ENCODE peak calls at places on chromosomes 5 and 9, in nine cellular contexts. X is cardiac fibroblast; P is choroid plexus epithelial cell; Y is BJ; A is CD4-positive, alpha-beta T cell; I is PC-3; N is endothelial cell; Z is K562; L is MCF 10A. V is an unnamed sample.

GRCh38 chr9:129437626-129438323 is 183.1 kb downstream of the C9orf50 start:
- DNase-seq in P (no peak), N (no peak), L (no peak), A (no peak), I (no peak), Y (no peak), Z (no peak), X (no peak), V (no peak)

GRCh38 chr5:93156566-93156965 is 424.5 kb downstream of the NR2F1-AS1 start:
- DNase-seq in L (no peak), Y (no peak), X (no peak), A (no peak), I (no peak), Z (no peak), N (no peak), P (no peak), V (no peak)

GRCh38 chr5:89878733-89879132 is 530.8 kb downstream of the CETN3 start:
- DNase-seq in P (no peak), I (no peak), N (no peak), A (no peak), X (no peak), L (no peak), Y (no peak), Z (no peak), V (no peak)

GRCh38 chr5:39998518-39998917 is 573.7 kb upstream of the DAB2 start:
- DNase-seq in A (no peak), Y (no peak), Z (no peak), X (no peak), L (no peak), I (no peak), N (no peak), P (peak; percentile 8), V (no peak)

GRCh38 chr5:132473608-132474007 is 17.0 kb downstream of the IRF1 start:
- DNase-seq in L (no peak), N (no peak), X (no peak), Z (no peak), P (no peak), Y (no peak), I (no peak), A (no peak), V (no peak)

GRCh38 chr5:61450880-61451279 is 118.8 kb downstream of the ZSWIM6 start:
- DNase-seq in X (peak; percentile 53), I (peak; percentile 7), Y (peak; percentile 56), N (no peak), Z (no peak), L (peak; percentile 72), A (no peak), P (peak; percentile 54), V (no peak)

GRCh38 chr9:33489070-33489469 is 15.3 kb upstream of the NOL6 start:
- DNase-seq in X (no peak), L (no peak), Y (peak; percentile 49), N (no peak), A (no peak), Z (no peak), P (peak; percentile 38), I (no peak), V (no peak)

GRCh38 chr5:57718155-57718554 is 235.5 kb upstream of the ACTBL2 start:
- DNase-seq in Z (no peak), A (no peak), L (peak; percentile 87), I (peak; percentile 68), X (peak; percentile 71), Y (no peak), N (no peak), P (no peak), V (no peak)

GRCh38 chr5:75034137-75034739 is 18.1 kb downstream of the GCNT4 start:
- DNase-seq in Z (no peak), X (no peak), N (no peak), A (no peak), I (peak; percentile 68), L (no peak), P (no peak), Y (no peak), V (no peak)

GRCh38 chr5:177397875-177398390 is 2.5 kb downstream of the PFN3 start:
- DNase-seq in Y (no peak), L (no peak), A (no peak), I (no peak), N (no peak), Z (no peak), X (no peak), P (no peak), V (no peak)

GRCh38 chr5:61905635-61906034 is 400.4 kb upstream of the KIF2A start:
- DNase-seq in L (no peak), Z (no peak), P (no peak), A (no peak), I (no peak), X (no peak), Y (no peak), N (no peak), V (no peak)

GRCh38 chr5:64971538-64971937 is 202.8 kb downstream of the CWC27 start:
- DNase-seq in L (no peak), N (no peak), Y (no peak), X (peak; percentile 66), Z (no peak), I (no peak), P (peak; percentile 45), A (no peak), V (no peak)

GRCh38 chr5:154464435-154464834 is 13.6 kb downstream of the HAND1 start:
- DNase-seq in P (no peak), I (no peak), Z (no peak), A (no peak), Y (no peak), N (no peak), L (no peak), X (no peak), V (no peak)

GRCh38 chr9:15851766-15852165 is 298.9 kb downstream of the CCDC171 start:
- DNase-seq in P (no peak), X (no peak), Z (no peak), I (no peak), N (no peak), L (no peak), Y (no peak), A (no peak), V (no peak)

GRCh38 chr5:103510851-103511553 is 51.6 kb downstream of the NUDT12 start:
- DNase-seq in Z (no peak), Y (no peak), L (peak; percentile 16), A (no peak), P (peak; percentile 80), N (no peak), I (peak; percentile 83), X (peak; percentile 65), V (no peak)
- TF ChIP-seq CTCF in Z (no peak), Y (no peak), L (no peak), A (no peak), P (no peak), N (no peak), I (no peak), X (no peak), V (no peak)

GRCh38 chr9:127386249-127386648 is 10.7 kb upstream of the SLC2A8 start:
- DNase-seq in Y (no peak), P (no peak), X (no peak), I (no peak), N (no peak), Z (no peak), A (no peak), L (no peak), V (no peak)
- TF ChIP-seq CTCF in Y (no peak), P (no peak), X (no peak), I (no peak), N (no peak), Z (no peak), A (no peak), L (no peak), V (no peak)

GRCh38 chr9:12884736-12885395 is 110.0 kb downstream of the LURAP1L start:
- DNase-seq in I (peak; percentile 84), P (peak; percentile 92), A (no peak), X (peak; percentile 95), Y (peak; percentile 12), N (no peak), L (peak; percentile 84), Z (no peak), V (no peak)
- TF ChIP-seq CTCF in I (peak; percentile 82), P (peak; percentile 68), A (no peak), X (peak; percentile 63), Y (peak; percentile 62), N (no peak), L (peak; percentile 62), Z (no peak), V (peak; percentile 57)

GRCh38 chr5:172769598-172770373 is 1.2 kb downstream of the DUSP1 start:
- DNase-seq in N (no peak), Z (no peak), P (peak; percentile 77), I (no peak), A (peak; percentile 52), X (peak; percentile 62), L (peak; percentile 35), Y (no peak), V (no peak)

GRCh38 chr5:172771439-172772111 is 580 bp upstream of the DUSP1 start:
- DNase-seq in I (peak; percentile 51), P (peak; percentile 79), Y (no peak), X (peak; percentile 74), A (no peak), Z (no peak), L (peak; percentile 80), N (no peak), V (no peak)

GRCh38 chr5:172772112-172772906 is 1.3 kb upstream of the DUSP1 start:
- DNase-seq in A (peak; percentile 84), N (peak; percentile 86), X (peak; percentile 98), L (peak; percentile 99), Z (peak; percentile 82), Y (peak; percentile 90), P (peak; percentile 98), I (peak; percentile 93), V (peak; percentile 75)

GRCh38 chr5:172770374-172770674 is 671 bp downstream of the DUSP1 start:
- DNase-seq in I (no peak), L (no peak), N (peak; percentile 22), Z (no peak), P (no peak), A (no peak), X (no peak), Y (no peak), V (no peak)

GRCh38 chr5:172770675-172771438 is at the start of gene DUSP1:
- DNase-seq in L (peak; percentile 99), Z (peak; percentile 98), I (peak; percentile 97), X (peak; percentile 99), P (peak; percentile 99), Y (peak; percentile 82), A (peak; percentile 98), N (peak; percentile 99), V (peak; percentile 94)
- TF ChIP-seq CTCF in L (peak; percentile 30), Z (peak; percentile 98), I (peak; percentile 38), X (no peak), P (peak; percentile 17), Y (peak; percentile 31), A (peak; percentile 33), N (peak; percentile 57), V (peak; percentile 17)

GRCh38 chr5:2995667-2996066 is 244.2 kb upstream of the IRX2 start:
- DNase-seq in A (no peak), I (no peak), Y (no peak), Z (no peak), X (no peak), N (no peak), L (no peak), P (no peak), V (no peak)
- TF ChIP-seq CTCF in A (no peak), I (no peak), Y (no peak), Z (no peak), X (no peak), N (no peak), L (no peak), P (no peak), V (no peak)